ENCODE peak calls at places on chromosome 21, in seven cellular contexts. One of them, this sample, is unnamed.

GRCh38 chr21:41961282-41961701 is 7.5 kb upstream of the C2CD2 start:
- DNase-seq in AG04450: peak
- DNase-seq in left lung: no peak
- DNase-seq in left ventricle myocardium inferior: no peak
- DNase-seq in IMR-90: peak
- DNase-seq in stomach: no peak
- DNase-seq in retinal pigment epithelial cell: no peak
- DNase-seq in this sample: no peak

GRCh38 chr21:31180256-31181088 is 142.2 kb upstream of the KRTAP19-8 start:
- DNase-seq in IMR-90: peak
- DNase-seq in left ventricle myocardium inferior: no peak
- DNase-seq in retinal pigment epithelial cell: no peak
- DNase-seq in left lung: no peak
- DNase-seq in AG04450: no peak
- DNase-seq in stomach: no peak
- DNase-seq in this sample: no peak

GRCh38 chr21:38990424-38990794 is 184.7 kb downstream of the ETS2 start:
- DNase-seq in IMR-90: no peak
- DNase-seq in left ventricle myocardium inferior: no peak
- DNase-seq in AG04450: no peak
- DNase-seq in stomach: peak
- DNase-seq in retinal pigment epithelial cell: no peak
- DNase-seq in left lung: no peak
- DNase-seq in this sample: no peak

GRCh38 chr21:45306832-45307571 is 19.3 kb upstream of the POFUT2 start:
- DNase-seq in retinal pigment epithelial cell: peak
- DNase-seq in left lung: peak
- DNase-seq in AG04450: peak
- DNase-seq in stomach: peak
- DNase-seq in IMR-90: peak
- DNase-seq in left ventricle myocardium inferior: peak
- DNase-seq in this sample: no peak

GRCh38 chr21:15141236-15141970 is 76.6 kb upstream of the NRIP1 start:
- DNase-seq in IMR-90: no peak
- DNase-seq in retinal pigment epithelial cell: no peak
- DNase-seq in AG04450: no peak
- DNase-seq in stomach: peak
- DNase-seq in left lung: no peak
- DNase-seq in left ventricle myocardium inferior: no peak
- DNase-seq in this sample: no peak

GRCh38 chr21:28464988-28465387 is 527.7 kb downstream of the LTN1 start:
- DNase-seq in AG04450: no peak
- DNase-seq in IMR-90: no peak
- DNase-seq in left ventricle myocardium inferior: no peak
- DNase-seq in stomach: no peak
- DNase-seq in left lung: no peak
- DNase-seq in retinal pigment epithelial cell: no peak
- DNase-seq in this sample: no peak

GRCh38 chr21:46515109-46515508 is 56.4 kb downstream of the DIP2A start:
- DNase-seq in stomach: peak
- DNase-seq in retinal pigment epithelial cell: no peak
- DNase-seq in left ventricle myocardium inferior: peak
- DNase-seq in IMR-90: peak
- DNase-seq in AG04450: no peak
- DNase-seq in left lung: no peak
- DNase-seq in this sample: no peak

GRCh38 chr21:44521301-44521927 is 18.6 kb downstream of the KRTAP10-1 start:
- DNase-seq in left ventricle myocardium inferior: peak
- DNase-seq in AG04450: no peak
- DNase-seq in IMR-90: no peak
- DNase-seq in retinal pigment epithelial cell: no peak
- DNase-seq in stomach: no peak
- DNase-seq in left lung: peak
- DNase-seq in this sample: no peak

GRCh38 chr21:42404534-42404933 is 832 bp downstream of the UBASH3A start:
- DNase-seq in left ventricle myocardium inferior: no peak
- DNase-seq in AG04450: no peak
- DNase-seq in left lung: no peak
- DNase-seq in retinal pigment epithelial cell: no peak
- DNase-seq in stomach: no peak
- DNase-seq in IMR-90: no peak
- DNase-seq in this sample: no peak

GRCh38 chr21:32412998-32413504 is 545 bp downstream of the EVA1C start:
- DNase-seq in left lung: peak
- DNase-seq in retinal pigment epithelial cell: no peak
- DNase-seq in IMR-90: no peak
- DNase-seq in stomach: peak
- DNase-seq in AG04450: no peak
- DNase-seq in left ventricle myocardium inferior: peak
- DNase-seq in this sample: no peak

GRCh38 chr21:14956826-14957225 is 108.0 kb downstream of the NRIP1 start:
- DNase-seq in left ventricle myocardium inferior: no peak
- DNase-seq in IMR-90: peak
- DNase-seq in retinal pigment epithelial cell: no peak
- DNase-seq in AG04450: peak
- DNase-seq in stomach: no peak
- DNase-seq in left lung: no peak
- DNase-seq in this sample: no peak

GRCh38 chr21:25509862-25510261 is 97.4 kb downstream of the MRPL39 start:
- DNase-seq in AG04450: no peak
- DNase-seq in left ventricle myocardium inferior: no peak
- DNase-seq in IMR-90: no peak
- DNase-seq in left lung: no peak
- DNase-seq in retinal pigment epithelial cell: no peak
- DNase-seq in stomach: no peak
- DNase-seq in this sample: no peak

GRCh38 chr21:28142692-28143091 is 850.0 kb downstream of the LTN1 start:
- DNase-seq in stomach: no peak
- DNase-seq in AG04450: peak
- DNase-seq in left lung: no peak
- DNase-seq in retinal pigment epithelial cell: no peak
- DNase-seq in IMR-90: peak
- DNase-seq in left ventricle myocardium inferior: no peak
- DNase-seq in this sample: no peak

GRCh38 chr21:43910460-43910859 is 45.4 kb downstream of the AGPAT3 start:
- DNase-seq in AG04450: no peak
- DNase-seq in stomach: no peak
- DNase-seq in retinal pigment epithelial cell: no peak
- DNase-seq in left lung: no peak
- DNase-seq in left ventricle myocardium inferior: no peak
- DNase-seq in IMR-90: no peak
- DNase-seq in this sample: no peak

GRCh38 chr21:18249542-18250152 is 5.0 kb downstream of the CHODL start:
- DNase-seq in left lung: no peak
- DNase-seq in stomach: no peak
- DNase-seq in IMR-90: no peak
- DNase-seq in left ventricle myocardium inferior: no peak
- DNase-seq in AG04450: no peak
- DNase-seq in retinal pigment epithelial cell: no peak
- DNase-seq in this sample: no peak
- TF ChIP-seq CTCF in left lung: no peak
- TF ChIP-seq CTCF in stomach: no peak
- TF ChIP-seq CTCF in IMR-90: no peak
- TF ChIP-seq CTCF in left ventricle myocardium inferior: no peak
- TF ChIP-seq CTCF in AG04450: no peak
- TF ChIP-seq CTCF in retinal pigment epithelial cell: peak
- TF ChIP-seq CTCF in this sample: peak

GRCh38 chr21:18369115-18369514 is 34.5 kb downstream of the TMPRSS15 start:
- DNase-seq in left lung: no peak
- DNase-seq in retinal pigment epithelial cell: peak
- DNase-seq in AG04450: no peak
- DNase-seq in left ventricle myocardium inferior: no peak
- DNase-seq in IMR-90: no peak
- DNase-seq in stomach: no peak
- DNase-seq in this sample: no peak
- TF ChIP-seq CTCF in left lung: no peak
- TF ChIP-seq CTCF in retinal pigment epithelial cell: peak
- TF ChIP-seq CTCF in AG04450: no peak
- TF ChIP-seq CTCF in left ventricle myocardium inferior: peak
- TF ChIP-seq CTCF in IMR-90: no peak
- TF ChIP-seq CTCF in stomach: no peak
- TF ChIP-seq CTCF in this sample: peak

GRCh38 chr21:40139636-40140035 is 272.4 kb downstream of the PCP4 start:
- DNase-seq in left ventricle myocardium inferior: no peak
- DNase-seq in retinal pigment epithelial cell: no peak
- DNase-seq in stomach: no peak
- DNase-seq in AG04450: no peak
- DNase-seq in IMR-90: no peak
- DNase-seq in left lung: no peak
- DNase-seq in this sample: no peak

GRCh38 chr21:40141621-40142020 is 274.4 kb downstream of the PCP4 start:
- DNase-seq in left ventricle myocardium inferior: no peak
- DNase-seq in stomach: no peak
- DNase-seq in retinal pigment epithelial cell: no peak
- DNase-seq in IMR-90: no peak
- DNase-seq in AG04450: no peak
- DNase-seq in left lung: no peak
- DNase-seq in this sample: no peak

GRCh38 chr21:40143822-40144525 is 276.7 kb downstream of the PCP4 start:
- DNase-seq in IMR-90: peak
- DNase-seq in stomach: peak
- DNase-seq in left ventricle myocardium inferior: peak
- DNase-seq in left lung: no peak
- DNase-seq in AG04450: no peak
- DNase-seq in retinal pigment epithelial cell: peak
- DNase-seq in this sample: peak

GRCh38 chr21:40136571-40136970 is 269.3 kb downstream of the PCP4 start:
- DNase-seq in IMR-90: no peak
- DNase-seq in stomach: no peak
- DNase-seq in AG04450: no peak
- DNase-seq in left lung: no peak
- DNase-seq in left ventricle myocardium inferior: no peak
- DNase-seq in retinal pigment epithelial cell: no peak
- DNase-seq in this sample: no peak

DNA sequence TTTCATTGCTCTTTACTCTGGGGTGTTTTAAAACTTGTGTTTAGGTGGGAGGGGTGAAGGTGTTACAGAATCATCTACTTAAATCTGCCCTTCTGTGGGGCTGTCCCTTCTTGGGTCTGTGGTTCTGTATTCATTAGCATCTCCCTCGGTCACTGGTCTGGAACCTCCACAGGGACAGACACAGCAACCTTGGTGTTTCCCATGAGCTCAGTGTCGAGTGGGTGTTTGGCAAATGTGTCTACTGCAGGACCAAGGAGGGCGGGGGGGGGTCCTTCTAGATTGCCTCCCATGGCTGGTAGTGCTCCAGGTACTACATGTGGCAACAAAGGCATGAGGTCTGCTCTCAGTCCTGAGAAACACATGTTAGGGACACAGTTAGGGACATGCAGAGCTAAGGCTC is 273.4 kb downstream of the PCP4 start:
- DNase-seq in left lung: no peak
- DNase-seq in stomach: no peak
- DNase-seq in left ventricle myocardium inferior: no peak
- DNase-seq in AG04450: no peak
- DNase-seq in IMR-90: no peak
- DNase-seq in retinal pigment epithelial cell: no peak
- DNase-seq in this sample: no peak
- TF ChIP-seq CTCF in left lung: no peak
- TF ChIP-seq CTCF in stomach: no peak
- TF ChIP-seq CTCF in left ventricle myocardium inferior: no peak
- TF ChIP-seq CTCF in AG04450: no peak
- TF ChIP-seq CTCF in IMR-90: no peak
- TF ChIP-seq CTCF in retinal pigment epithelial cell: no peak
- TF ChIP-seq CTCF in this sample: no peak

DNA sequence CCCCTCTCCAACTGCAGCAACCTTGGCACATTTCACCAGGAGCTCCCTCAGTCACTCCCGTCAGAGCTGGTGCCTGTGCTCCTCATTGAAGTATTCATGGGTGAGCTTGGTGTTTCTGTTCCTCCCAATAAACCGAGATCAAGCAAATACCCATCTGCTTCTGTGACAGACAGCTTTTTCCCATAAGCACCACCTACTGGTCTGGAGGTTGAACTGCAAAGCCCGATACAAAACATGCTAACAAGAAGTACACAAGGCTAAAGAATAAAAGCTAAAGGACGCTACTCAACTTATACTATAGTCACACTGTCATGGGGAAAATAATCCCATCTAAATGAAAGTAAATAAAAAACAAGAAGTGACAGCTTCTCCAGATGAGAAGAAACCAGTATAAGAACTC is 111.9 kb upstream of the C21orf91 start:
- DNase-seq in IMR-90: no peak
- DNase-seq in left ventricle myocardium inferior: no peak
- DNase-seq in stomach: no peak
- DNase-seq in retinal pigment epithelial cell: no peak
- DNase-seq in left lung: no peak
- DNase-seq in AG04450: no peak
- DNase-seq in this sample: no peak
- TF ChIP-seq CTCF in IMR-90: no peak
- TF ChIP-seq CTCF in left ventricle myocardium inferior: no peak
- TF ChIP-seq CTCF in stomach: no peak
- TF ChIP-seq CTCF in retinal pigment epithelial cell: peak
- TF ChIP-seq CTCF in left lung: no peak
- TF ChIP-seq CTCF in AG04450: peak
- TF ChIP-seq CTCF in this sample: peak